ENCODE peak calls at places on chromosomes 13 and 19, in six cellular contexts. R, Y, J, U, X and P are unnamed samples.

GRCh38 chr13:51618626-51619025 is 34.4 kb downstream of the WDFY2 start:
- DNase-seq in R (no peak), Y (no peak), J (no peak), U (no peak), X (no peak), P (no peak)

GRCh38 chr13:45209229-45209628 is 8.4 kb upstream of the KCTD4 start:
- DNase-seq in R (no peak), Y (no peak), J (no peak), U (no peak), X (no peak), P (no peak)

GRCh38 chr19:5943623-5944022 is 29.6 kb downstream of the CAPS start:
- DNase-seq in R (no peak), Y (no peak), J (no peak), U (no peak), X (no peak), P (no peak)

GRCh38 chr19:45075215-45076028 is 856 bp downstream of the ZNF296 start:
- DNase-seq in R (peak; percentile 97), Y (peak; percentile 77), J (no peak), U (peak; percentile 35), X (peak; percentile 95), P (no peak)

GRCh38 chr19:45863840-45864628 is at the start of gene FOXA3:
- DNase-seq in R (peak; percentile 71), Y (peak; percentile 66), J (peak; percentile 38), U (no peak), X (no peak), P (no peak)

GRCh38 chr13:74969419-74969818 is 512.5 kb downstream of the TBC1D4 start:
- DNase-seq in R (no peak), Y (no peak), J (no peak), U (no peak), X (no peak), P (no peak)

GRCh38 chr19:3573162-3573857 is 566 bp downstream of the HMG20B start:
- DNase-seq in R (peak; percentile 18), Y (peak; percentile 75), J (peak; percentile 46), U (no peak), X (peak; percentile 69), P (no peak)

GRCh38 chr13:71751074-71751473 is 115.9 kb downstream of the DACH1 start:
- DNase-seq in R (no peak), Y (no peak), J (peak; percentile 22), U (no peak), X (no peak), P (no peak)

GRCh38 chr19:46542428-46543230 is 47.0 kb upstream of the PNMA8B start:
- DNase-seq in R (peak; percentile 97), Y (peak; percentile 97), J (peak; percentile 88), U (peak; percentile 66), X (peak; percentile 95), P (peak; percentile 68)

GRCh38 chr13:44660050-44660449 is 83.9 kb upstream of the TSC22D1 start:
- DNase-seq in R (no peak), Y (no peak), J (no peak), U (no peak), X (no peak), P (no peak)

GRCh38 chr13:50222569-50223332 is 207.5 kb downstream of the KCNRG start:
- DNase-seq in R (peak; percentile 69), Y (peak; percentile 77), J (no peak), U (no peak), X (peak; percentile 81), P (no peak)

GRCh38 chr13:73657821-73658540 is 476.2 kb downstream of the KLF12 start:
- DNase-seq in R (no peak), Y (peak; percentile 64), J (no peak), U (peak; percentile 30), X (no peak), P (no peak)

GRCh38 chr19:1513492-1514294 is 874 bp upstream of the ADAMTSL5 start:
- DNase-seq in R (peak; percentile 73), Y (no peak), J (peak; percentile 51), U (no peak), X (peak; percentile 66), P (peak; percentile 37)

GRCh38 chr13:25473864-25474263 is 102.1 kb downstream of the ATP8A2 start:
- DNase-seq in R (no peak), Y (no peak), J (no peak), U (no peak), X (no peak), P (no peak)

GRCh38 chr19:35757231-35757748 is 461 bp upstream of the HSPB6 start:
- DNase-seq in R (no peak), Y (peak; percentile 91), J (peak; percentile 78), U (no peak), X (no peak), P (peak; percentile 79)

GRCh38 chr13:90594694-90595093 is 752.8 kb upstream of the MIR17HG start:
- DNase-seq in R (peak; percentile 82), Y (no peak), J (no peak), U (no peak), X (no peak), P (no peak)

GRCh38 chr19:51168571-51169282 is 26.6 kb downstream of the SIGLEC7 start:
- DNase-seq in R (no peak), Y (no peak), J (peak; percentile 42), U (no peak), X (no peak), P (no peak)

GRCh38 chr13:59425211-59425721 is 738.5 kb downstream of the DIAPH3 start:
- DNase-seq in R (peak; percentile 18), Y (no peak), J (no peak), U (no peak), X (no peak), P (peak; percentile 4)

GRCh38 chr19:17420267-17420924 is 549 bp downstream of the MVB12A start:
- DNase-seq in R (peak; percentile 59), Y (peak; percentile 72), J (peak; percentile 54), U (no peak), X (peak; percentile 62), P (no peak)